ENCODE peak calls at places on chromosomes 11 and 22, in ten cellular contexts. A is uterus; P is keratinocyte; L is A549; X is stomach; Y is Caco-2; U is AG04450; F is fibroblast of lung; O is CD8-positive, alpha-beta memory T cell; E is mammary epithelial cell. B is an unnamed sample. For H3K9me3, the result is how much of the 10 kb centered on the place peaks cover.

GRCh38 chr11:2419638-2420501 is 19.3 kb downstream of the TSSC4 start:
- DNase-seq in Y (peak), X (peak), U (peak), L (peak), P (no peak), A (peak), E (peak), F (peak), O (peak), B (peak)

GRCh38 chr11:46554205-46555162 is 39.3 kb downstream of the AMBRA1 start:
- DNase-seq in E (peak), L (peak), U (peak), P (no peak), F (peak), Y (peak), A (peak), X (no peak), O (no peak), B (no peak)

GRCh38 chr11:72507050-72507449 is 72.7 kb upstream of the CLPB start:
- DNase-seq in X (no peak), Y (no peak), F (no peak), E (no peak), L (no peak), P (no peak), U (no peak), A (no peak), O (no peak), B (peak)

GRCh38 chr22:30121988-30122387 is 41.7 kb downstream of the HORMAD2 start:
- DNase-seq in E (no peak), A (no peak), U (no peak), O (no peak), L (no peak), P (no peak), X (no peak), Y (no peak), F (no peak), B (no peak)

GRCh38 chr11:10155793-10156490 is 138.1 kb downstream of the SBF2 start:
- DNase-seq in F (no peak), E (peak), A (no peak), P (no peak), U (no peak), O (no peak), Y (no peak), L (no peak), X (no peak), B (no peak)

GRCh38 chr11:113173023-113173594 is 141.3 kb upstream of the TTC12 start:
- DNase-seq in A (no peak), O (no peak), L (no peak), P (no peak), X (no peak), Y (no peak), F (no peak), E (no peak), U (no peak), B (no peak)

GRCh38 chr11:122649133-122649532 is 6.4 kb upstream of the UBASH3B start:
- DNase-seq in F (no peak), Y (no peak), L (no peak), X (no peak), P (no peak), E (peak), U (no peak), O (no peak), A (no peak), B (no peak)

GRCh38 chr11:20131744-20132666 is 28.3 kb downstream of the DBX1 start:
- DNase-seq in X (peak), O (peak), U (peak), Y (no peak), F (peak), E (peak), A (peak), L (peak), P (peak), B (peak)

GRCh38 chr11:132222345-132222744 is 851.9 kb downstream of the NTM start:
- DNase-seq in O (no peak), E (no peak), U (no peak), A (no peak), Y (no peak), F (no peak), L (no peak), P (no peak), X (no peak), B (no peak)

GRCh38 chr22:44588348-44588747 is 90.3 kb upstream of the RTL6 start:
- DNase-seq in X (no peak), E (no peak), U (no peak), Y (no peak), P (no peak), L (no peak), A (no peak), O (no peak), F (no peak), B (no peak)

GRCh38 chr11:35165416-35166368 is 26.7 kb downstream of the CD44 start:
- DNase-seq in L (no peak), E (peak), F (peak), O (peak), P (no peak), X (peak), Y (no peak), A (no peak), U (no peak), B (no peak)

GRCh38 chr11:59097113-59097708 is 9.8 kb upstream of the FAM111B start:
- DNase-seq in Y (peak), P (no peak), X (peak), O (peak), L (no peak), A (peak), U (peak), F (peak), E (peak), B (peak)

GRCh38 chr11:34395916-34396555 is 38.2 kb upstream of the ABTB2 start:
- DNase-seq in Y (no peak), L (peak), O (no peak), A (no peak), P (peak), E (peak), F (peak), U (peak), X (no peak), B (peak)

GRCh38 chr11:92978226-92979111 is 9.0 kb downstream of the MTNR1B start:
- DNase-seq in X (peak), A (no peak), U (no peak), P (peak), F (peak), E (peak), Y (no peak), O (no peak), L (no peak), B (no peak)

GRCh38 chr11:110338684-110339083 is 42.3 kb upstream of the RDX start:
- DNase-seq in F (no peak), X (no peak), O (no peak), A (no peak), P (no peak), U (no peak), Y (no peak), L (no peak), E (no peak), B (no peak)

GRCh38 chr22:42328130-42328821 is 57.8 kb upstream of the TCF20 start:
- DNase-seq in O (no peak), A (no peak), Y (no peak), E (no peak), F (no peak), X (no peak), U (no peak), L (no peak), P (no peak), B (no peak)

GRCh38 chr11:86274503-86274902 is 27.5 kb upstream of the HIKESHI start:
- DNase-seq in A (no peak), U (no peak), P (no peak), E (no peak), Y (no peak), X (no peak), O (no peak), F (no peak), L (no peak), B (peak)

GRCh38 chr22:44444341-44445306 is 53.4 kb downstream of the RTL6 start:
- DNase-seq in E (no peak), O (no peak), X (no peak), F (no peak), Y (no peak), P (no peak), L (no peak), A (no peak), U (no peak), B (no peak)

GRCh38 chr11:124670732-124671131 is 2.8 kb downstream of the SIAE start:
- DNase-seq in P (no peak), A (no peak), Y (no peak), X (no peak), L (no peak), U (no peak), F (peak), O (no peak), E (no peak), B (peak)

GRCh38 chr11:114610984-114611944 is 15.7 kb upstream of the NXPE4 start:
- DNase-seq in F (peak), L (no peak), A (no peak), P (no peak), Y (no peak), E (no peak), O (no peak), X (no peak), U (no peak), B (no peak)

GRCh38 chr11:114615448-114616361 is 20.1 kb upstream of the NXPE4 start:
- DNase-seq in L (no peak), E (no peak), P (no peak), X (no peak), U (no peak), O (no peak), Y (no peak), A (no peak), F (no peak), B (no peak)

GRCh38 chr11:114610550-114610949 is 15.0 kb upstream of the NXPE4 start:
- DNase-seq in F (no peak), L (no peak), X (no peak), U (no peak), O (no peak), Y (no peak), A (no peak), P (no peak), E (no peak), B (no peak)

GRCh38 chr11:114614127-114614720 is 18.6 kb upstream of the NXPE4 start:
- DNase-seq in E (no peak), O (no peak), A (no peak), Y (no peak), L (no peak), U (no peak), F (no peak), P (no peak), X (no peak), B (no peak)

DNA sequence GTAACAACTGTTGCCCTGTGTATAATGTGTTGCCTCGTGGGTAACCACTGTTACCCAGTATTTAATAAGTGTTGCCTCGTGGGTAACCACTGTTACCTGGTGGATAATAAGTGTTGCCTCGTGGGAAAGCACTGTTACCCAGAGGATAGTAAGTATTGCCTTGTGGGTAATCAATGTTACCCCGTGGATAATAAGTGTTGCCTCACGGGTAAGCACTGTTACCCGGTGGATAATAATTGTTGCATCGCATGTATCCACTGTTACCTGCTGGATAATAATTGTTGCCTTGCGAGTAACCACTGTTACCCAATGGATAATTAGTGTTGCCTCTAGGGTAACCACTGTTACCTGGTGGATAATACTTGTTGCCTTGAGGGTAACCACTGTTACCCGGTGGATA is 17.1 kb upstream of the NXPE4 start:
- DNase-seq in E (no peak), X (no peak), F (no peak), Y (no peak), O (no peak), P (no peak), A (no peak), L (no peak), U (no peak), B (no peak)
- H3K9me3 ChIP-seq in E (under half), X (under half), F (under half), Y (under half), O (under half), P (under half), A (under half), L (under half), U (under half), B (under half)

GRCh38 chr11:70314730-70315129 is 44.2 kb downstream of the PPFIA1 start:
- DNase-seq in X (no peak), O (no peak), E (no peak), F (no peak), Y (no peak), U (no peak), L (no peak), A (no peak), P (no peak), B (no peak)

GRCh38 chr11:70315726-70316125 is 45.2 kb downstream of the PPFIA1 start:
- DNase-seq in L (no peak), E (no peak), F (no peak), A (no peak), Y (no peak), P (no peak), O (no peak), U (no peak), X (no peak), B (no peak)

GRCh38 chr11:70311616-70312015 is 41.1 kb downstream of the PPFIA1 start:
- DNase-seq in X (no peak), U (no peak), P (no peak), Y (no peak), A (no peak), L (no peak), F (no peak), E (no peak), O (no peak), B (no peak)

GRCh38 chr11:70313945-70314344 is 43.5 kb downstream of the PPFIA1 start:
- DNase-seq in F (no peak), L (no peak), U (no peak), E (no peak), X (no peak), O (no peak), Y (no peak), A (no peak), P (no peak), B (no peak)

DNA sequence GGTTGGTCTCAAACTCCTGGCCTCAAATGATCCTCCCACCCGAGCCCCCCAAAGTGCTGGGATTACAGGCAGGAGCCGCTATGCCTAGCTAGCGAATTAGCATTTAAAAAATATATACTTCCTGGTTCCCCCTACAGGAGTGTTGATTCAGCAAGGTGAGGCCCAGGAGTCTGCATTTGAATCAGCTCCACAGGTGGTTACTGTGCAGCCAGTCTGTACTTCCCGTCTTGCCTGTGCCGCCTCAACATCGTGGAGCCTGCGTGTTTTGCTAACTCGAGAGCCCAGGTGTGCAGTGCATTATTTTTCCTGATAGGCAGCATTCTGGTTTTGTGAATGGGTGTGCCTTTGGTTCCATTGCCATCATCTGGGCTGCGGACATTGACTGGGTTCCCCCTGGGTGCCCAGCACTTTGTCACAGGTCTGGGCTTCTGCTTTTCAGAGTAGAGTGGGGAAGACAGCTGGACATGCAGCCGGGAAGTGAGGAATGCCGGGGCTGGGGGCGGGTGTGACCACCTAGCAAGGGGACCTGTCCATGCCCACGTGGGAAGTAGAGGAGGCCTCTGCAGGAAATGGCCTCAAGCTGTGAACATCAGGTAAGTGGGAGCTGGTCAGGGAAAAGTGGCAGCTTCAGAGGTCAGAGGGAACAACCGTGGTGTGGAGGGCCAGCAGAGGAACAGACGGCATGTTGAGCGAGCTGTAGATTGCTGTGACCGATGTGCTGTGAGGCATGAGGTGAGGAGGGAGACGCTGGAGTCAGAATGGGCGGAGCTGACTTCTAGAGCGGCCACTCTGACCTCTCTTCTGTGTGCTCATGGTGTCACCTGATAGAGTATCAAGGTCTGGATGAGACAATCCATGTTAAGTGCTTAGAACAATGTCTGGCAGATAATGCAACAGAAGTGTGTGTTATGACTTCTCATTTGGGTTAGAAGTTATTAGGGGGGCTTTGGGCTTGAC is 42.2 kb downstream of the PPFIA1 start:
- DNase-seq in L (no peak), F (no peak), P (no peak), A (no peak), O (no peak), U (no peak), X (no peak), E (no peak), Y (no peak), B (no peak)
- H3K4me3 ChIP-seq in L (no peak), F (no peak), P (no peak), A (no peak), O (no peak), U (no peak), X (no peak), E (no peak), Y (no peak), B (no peak)

GRCh38 chr22:47361247-47361646 is 598.8 kb downstream of the TBC1D22A start:
- DNase-seq in E (no peak), X (no peak), F (no peak), A (no peak), P (no peak), L (no peak), U (no peak), O (no peak), Y (no peak), B (no peak)
- H3K9me3 ChIP-seq in E (under half), X (under half), F (under half), A (under half), P (under half), L (under half), U (under half), O (under half), Y (under half), B (under half)

GRCh38 chr11:70859180-70859579 is 393.2 kb downstream of the SHANK2 start:
- DNase-seq in L (no peak), F (no peak), U (no peak), Y (no peak), A (no peak), E (no peak), X (no peak), O (no peak), P (no peak), B (no peak)

GRCh38 chr11:70860855-70861254 is 391.5 kb downstream of the SHANK2 start:
- DNase-seq in F (no peak), L (no peak), U (no peak), X (no peak), O (no peak), P (no peak), E (no peak), Y (no peak), A (no peak), B (no peak)

GRCh38 chr11:70863186-70863585 is 389.2 kb downstream of the SHANK2 start:
- DNase-seq in F (no peak), P (no peak), Y (no peak), O (no peak), X (no peak), L (no peak), E (no peak), U (no peak), A (no peak), B (no peak)

GRCh38 chr11:70862093-70862492 is 390.3 kb downstream of the SHANK2 start:
- DNase-seq in U (no peak), L (no peak), X (no peak), Y (no peak), E (no peak), A (no peak), F (no peak), P (no peak), O (no peak), B (no peak)

GRCh38 chr11:70861534-70861933 is 390.8 kb downstream of the SHANK2 start:
- DNase-seq in F (no peak), L (no peak), Y (no peak), P (no peak), U (no peak), E (no peak), O (no peak), A (no peak), X (no peak), B (no peak)
- H3K4me3 ChIP-seq in F (no peak), L (no peak), Y (no peak), P (no peak), U (no peak), E (no peak), O (no peak), A (no peak), X (no peak), B (no peak)

DNA sequence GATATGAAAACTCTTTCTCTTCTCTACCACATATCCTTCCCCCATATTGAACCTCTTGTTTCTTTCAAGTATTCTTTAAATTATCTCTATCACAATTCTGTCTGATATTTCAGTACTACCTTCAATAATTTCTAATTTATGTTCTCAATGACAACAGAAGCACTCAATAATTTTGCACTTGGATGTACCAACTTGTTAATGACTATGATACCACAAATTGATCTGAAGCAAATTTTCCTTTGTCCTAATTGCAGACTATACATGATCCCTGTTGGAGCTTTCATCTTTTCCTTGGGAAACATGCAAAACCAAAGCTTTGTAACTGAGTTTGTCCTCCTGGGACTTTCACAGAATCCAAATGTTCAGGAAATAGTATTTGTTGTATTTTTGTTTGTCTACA is at the start of gene OR4C15:
- DNase-seq in U (no peak), Y (no peak), X (no peak), P (no peak), F (no peak), A (no peak), E (no peak), L (no peak), O (no peak), B (no peak)
- H3K9me3 ChIP-seq in U (under half), Y (under half), X (under half), P (under half), F (under half), A (under half), E (under half), L (under half), O (under half), B (under half)

GRCh38 chr11:69985654-69986420 is 92.3 kb upstream of the ANO1 start:
- DNase-seq in A (no peak), O (no peak), P (no peak), F (no peak), E (no peak), L (no peak), Y (no peak), U (no peak), X (no peak), B (no peak)

GRCh38 chr11:69986421-69987229 is 91.5 kb upstream of the ANO1 start:
- DNase-seq in A (no peak), E (no peak), O (no peak), Y (no peak), L (no peak), F (no peak), U (no peak), P (no peak), X (no peak), B (no peak)

GRCh38 chr11:69984457-69985261 is 93.5 kb upstream of the ANO1 start:
- DNase-seq in X (no peak), A (no peak), F (no peak), O (no peak), E (no peak), L (no peak), P (no peak), Y (no peak), U (no peak), B (no peak)

GRCh38 chr11:69983897-69984438 is 94.1 kb upstream of the ANO1 start:
- DNase-seq in L (no peak), F (no peak), U (no peak), E (no peak), A (no peak), X (no peak), Y (no peak), P (no peak), O (no peak), B (no peak)

DNA sequence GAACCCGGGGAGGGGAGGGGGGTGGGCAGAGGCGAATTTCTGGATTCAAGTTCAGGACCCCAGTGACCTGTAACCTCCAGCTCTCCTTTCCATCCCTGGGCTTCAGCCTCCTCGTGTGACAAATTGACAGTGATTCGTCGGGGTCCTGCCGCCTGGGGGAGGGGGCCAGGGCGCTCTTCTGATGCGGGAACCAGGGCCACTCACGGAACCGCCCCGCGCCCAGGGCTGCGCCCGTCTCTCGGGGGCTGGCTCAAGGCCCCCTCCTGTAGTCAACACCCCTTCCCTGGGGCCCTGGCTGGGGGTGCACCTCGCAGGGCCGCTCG is 92.8 kb upstream of the ANO1 start:
- DNase-seq in P (no peak), A (no peak), F (no peak), U (no peak), Y (no peak), O (no peak), X (no peak), E (no peak), L (no peak), B (no peak)
- H3K4me3 ChIP-seq in P (peak), A (peak), F (no peak), U (peak), Y (no peak), O (no peak), X (peak), E (peak), L (peak), B (no peak)